ENCODE peak calls at places on chromosomes 16 and 17, in five cellular contexts. N, T, J, K and U are unnamed samples.

GRCh38 chr16:46555981-46556380 is 65.2 kb downstream of the SHCBP1 start:
- DNase-seq in N (no peak), T (no peak), J (no peak), K (no peak), U (no peak)

GRCh38 chr17:29617125-29617480 is 5.6 kb downstream of the CORO6 start:
- DNase-seq in N (peak), T (peak), J (peak), K (no peak), U (peak)

GRCh38 chr17:21213491-21214014 is 408 bp downstream of the TMEM11 start:
- DNase-seq in N (peak), T (peak), J (peak), K (no peak), U (no peak)

GRCh38 chr17:41967141-41967920 is 736 bp downstream of the CNP start:
- DNase-seq in N (peak), T (peak), J (no peak), K (no peak), U (no peak)

GRCh38 chr17:7471729-7472128 is 7.7 kb downstream of the ZBTB4 start:
- DNase-seq in N (no peak), T (peak), J (no peak), K (no peak), U (no peak)

GRCh38 chr16:65445313-65446260 is 323.7 kb upstream of the CDH11 start:
- DNase-seq in N (no peak), T (no peak), J (no peak), K (no peak), U (no peak)

GRCh38 chr17:68599091-68599872 is 1.9 kb downstream of the FAM20A start:
- DNase-seq in N (no peak), T (no peak), J (no peak), K (no peak), U (no peak)

GRCh38 chr16:50301626-50302471 is 35.5 kb downstream of the ADCY7 start:
- DNase-seq in N (peak), T (peak), J (peak), K (peak), U (no peak)

GRCh38 chr17:6346387-6346786 is 88.5 kb downstream of the AIPL1 start:
- DNase-seq in N (no peak), T (no peak), J (no peak), K (no peak), U (no peak)

GRCh38 chr16:46822270-46822669 is 8.7 kb downstream of the C16orf87 start:
- DNase-seq in N (no peak), T (no peak), J (peak), K (peak), U (peak)

DNA sequence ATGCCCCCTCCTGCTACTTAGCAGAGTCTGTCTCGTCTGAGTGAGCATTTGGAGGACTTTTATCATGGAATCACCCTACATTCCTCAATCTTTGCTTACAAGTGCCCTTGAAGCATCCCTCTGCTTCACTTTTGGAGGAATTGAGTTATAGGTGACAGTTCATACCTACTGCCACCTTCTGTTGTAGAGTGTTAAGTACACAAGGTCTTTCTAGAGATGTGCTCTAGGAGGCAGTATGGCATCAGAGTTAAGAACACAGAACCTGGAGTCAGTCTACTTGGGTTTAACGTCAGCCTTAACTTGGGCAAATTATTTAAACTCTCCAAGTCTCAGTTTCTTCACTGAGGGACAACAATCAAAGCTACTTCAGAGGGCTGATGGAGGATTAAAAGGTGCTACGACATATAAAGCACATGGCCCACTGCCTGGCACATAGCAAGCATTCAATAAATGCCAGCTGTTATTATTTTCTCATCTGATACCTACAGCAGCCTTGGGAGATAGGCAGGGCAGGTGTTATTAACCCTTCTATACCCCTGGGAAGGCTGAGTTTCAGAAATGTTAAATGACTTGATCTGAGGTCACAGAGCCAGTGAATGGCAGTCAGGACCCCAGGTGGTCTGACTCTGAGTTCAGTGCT is 62.2 kb downstream of the UTP18 start:
- DNase-seq in N (no peak), T (no peak), J (peak), K (no peak), U (no peak)
- TF ChIP-seq CTCF in N (peak), T (peak), J (peak), K (peak), U (peak)

GRCh38 chr16:20773679-20774078 is 9.9 kb downstream of the ACSM3 start:
- DNase-seq in N (no peak), T (no peak), J (no peak), K (no peak), U (no peak)

DNA sequence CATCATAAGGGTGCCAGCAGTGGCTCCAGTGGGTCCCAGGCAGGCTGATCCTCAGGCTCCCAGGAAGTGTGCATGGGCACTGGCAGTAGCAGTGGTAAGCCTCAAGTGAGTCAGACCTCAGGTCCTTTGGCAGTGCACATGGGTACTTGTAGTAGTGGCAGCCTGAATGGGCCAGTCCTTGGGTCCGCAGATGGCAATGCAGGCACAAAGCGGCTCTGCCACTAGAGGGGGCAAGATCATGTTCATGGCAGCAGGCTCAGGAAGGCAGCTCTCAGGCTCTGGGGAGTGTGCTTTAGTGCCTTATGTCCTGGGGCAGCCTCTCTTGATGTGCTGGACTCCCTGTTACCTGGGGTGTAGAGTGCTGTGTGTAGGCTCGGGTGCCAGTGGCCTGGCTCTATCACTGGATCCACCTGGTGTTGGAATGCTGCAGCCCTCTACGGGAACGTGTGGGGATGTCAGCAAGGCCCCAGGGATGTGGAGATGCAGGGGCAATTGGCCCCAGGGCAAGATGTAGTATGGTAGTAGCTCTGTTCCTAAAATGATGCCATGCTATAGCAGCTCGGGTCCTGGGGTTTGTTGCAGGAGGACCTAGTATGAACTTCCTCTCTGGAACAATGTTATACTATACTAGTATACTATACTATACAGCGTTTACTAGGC is 11.0 kb downstream of the ACSM3 start:
- DNase-seq in N (no peak), T (peak), J (peak), K (peak), U (peak)
- H3K4me3 ChIP-seq in N (no peak), T (no peak), J (no peak), K (no peak), U (no peak)

DNA sequence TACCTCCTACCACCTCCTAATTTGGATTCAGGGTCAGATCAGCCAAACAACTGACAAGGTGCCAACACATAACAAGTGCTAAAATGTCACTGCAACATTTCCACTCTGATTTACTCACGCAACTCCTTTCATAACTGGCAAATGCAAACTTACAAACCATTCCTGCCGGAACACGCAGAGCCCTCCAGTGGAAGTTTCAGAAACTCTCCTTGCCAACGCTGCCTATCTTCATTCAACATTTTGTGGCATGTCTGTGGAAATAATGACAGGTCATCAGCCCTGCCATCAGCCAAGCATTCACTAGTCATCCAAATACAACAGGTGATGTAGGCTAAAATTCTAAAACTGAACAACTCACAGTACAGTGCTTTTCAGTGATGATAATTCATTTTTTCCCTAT is 37.7 kb upstream of the OR3A1 start:
- DNase-seq in N (no peak), T (no peak), J (no peak), K (no peak), U (no peak)
- TF ChIP-seq CTCF in N (no peak), T (no peak), J (no peak), K (no peak), U (no peak)

GRCh38 chr16:8796469-8797363 is 723 bp downstream of the TMEM186 start:
- DNase-seq in N (no peak), T (no peak), J (no peak), K (no peak), U (no peak)
- H3K4me3 ChIP-seq in N (peak), T (peak), J (peak), K (peak), U (peak)

GRCh38 chr17:66855204-66855603 is 20.3 kb downstream of the CACNG5 start:
- DNase-seq in N (no peak), T (peak), J (no peak), K (no peak), U (no peak)
- TF ChIP-seq CTCF in N (no peak), T (no peak), J (peak), K (peak), U (peak)

GRCh38 chr16:86298166-86299131 is 211.9 kb upstream of the FOXF1 start:
- DNase-seq in N (no peak), T (no peak), J (no peak), K (no peak), U (no peak)
- H3K4me3 ChIP-seq in N (no peak), T (no peak), J (no peak), K (no peak), U (no peak)

GRCh38 chr16:7319514-7319913 is 13.1 kb upstream of the RBFOX1 start:
- DNase-seq in N (no peak), T (no peak), J (no peak), K (no peak), U (no peak)
- TF ChIP-seq CTCF in N (no peak), T (no peak), J (no peak), K (no peak), U (no peak)

GRCh38 chr17:2123467-2124251 is 68.8 kb downstream of the HIC1 start:
- DNase-seq in N (no peak), T (no peak), J (peak), K (no peak), U (no peak)
- H3K4me3 ChIP-seq in N (peak), T (no peak), J (no peak), K (no peak), U (no peak)

DNA sequence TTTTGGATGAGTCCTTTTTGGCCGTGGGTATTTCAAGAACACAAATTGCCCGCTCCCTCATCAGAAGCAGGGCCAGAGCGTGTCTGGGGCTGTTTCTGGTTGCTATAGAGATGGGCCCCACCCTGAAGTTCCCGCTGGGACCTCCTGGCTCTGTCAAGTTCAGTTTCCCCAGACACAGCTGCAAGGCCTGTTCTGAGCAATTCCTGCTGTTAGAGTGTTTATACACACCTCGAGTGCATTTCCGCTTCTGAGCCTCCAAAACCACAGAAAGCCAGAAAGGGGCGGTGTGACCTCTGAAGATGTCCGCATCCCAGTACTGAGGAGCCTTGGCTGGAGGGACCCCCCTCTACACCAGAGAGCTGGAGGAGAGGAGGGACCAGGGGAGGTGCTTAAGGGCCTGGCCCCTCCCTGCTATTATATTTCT is 9.3 kb upstream of the WBP2 start:
- DNase-seq in N (no peak), T (no peak), J (peak), K (no peak), U (peak)
- TF ChIP-seq CTCF in N (no peak), T (no peak), J (no peak), K (no peak), U (no peak)